ENCODE peak calls at places on chromosomes 3 and 15, in four cellular contexts. One of them, this sample, is unnamed.

GRCh38 chr15:72824112-72824511 is 40.6 kb upstream of the ADPGK start:
- DNase-seq in choroid plexus epithelial cell: no peak
- DNase-seq in WTC11: no peak
- DNase-seq in cardiac fibroblast: no peak
- DNase-seq in this sample: no peak

GRCh38 chr15:63973212-63974009 is 72.9 kb downstream of the DAPK2 start:
- DNase-seq in choroid plexus epithelial cell: peak; percentile 47
- DNase-seq in WTC11: no peak
- DNase-seq in cardiac fibroblast: no peak
- DNase-seq in this sample: no peak

GRCh38 chr3:7752005-7752404 is 749.6 kb upstream of the LMCD1 start:
- DNase-seq in choroid plexus epithelial cell: no peak
- DNase-seq in WTC11: no peak
- DNase-seq in cardiac fibroblast: no peak
- DNase-seq in this sample: no peak

GRCh38 chr3:115227461-115227860 is 80.4 kb upstream of the ZBTB20 start:
- DNase-seq in choroid plexus epithelial cell: no peak
- DNase-seq in WTC11: no peak
- DNase-seq in cardiac fibroblast: no peak
- DNase-seq in this sample: no peak

GRCh38 chr15:75989045-75989444 is 23.2 kb downstream of the NRG4 start:
- DNase-seq in choroid plexus epithelial cell: peak; percentile 62
- DNase-seq in WTC11: no peak
- DNase-seq in cardiac fibroblast: no peak
- DNase-seq in this sample: no peak

GRCh38 chr3:142394921-142395622 is 52.8 kb downstream of the XRN1 start:
- DNase-seq in choroid plexus epithelial cell: peak; percentile 12
- DNase-seq in WTC11: no peak
- DNase-seq in cardiac fibroblast: no peak
- DNase-seq in this sample: no peak

GRCh38 chr15:101397521-101398003 is 91.9 kb downstream of the PCSK6 start:
- DNase-seq in choroid plexus epithelial cell: no peak
- DNase-seq in WTC11: no peak
- DNase-seq in cardiac fibroblast: no peak
- DNase-seq in this sample: no peak

GRCh38 chr3:39398700-39399099 is 7.8 kb upstream of the RPSA start:
- DNase-seq in choroid plexus epithelial cell: peak; percentile 10
- DNase-seq in WTC11: no peak
- DNase-seq in cardiac fibroblast: no peak
- DNase-seq in this sample: no peak

GRCh38 chr3:106826861-106827311 is 550.4 kb upstream of the CCDC54 start:
- DNase-seq in choroid plexus epithelial cell: peak; percentile 76
- DNase-seq in WTC11: no peak
- DNase-seq in cardiac fibroblast: peak; percentile 70
- DNase-seq in this sample: no peak

GRCh38 chr3:128068156-128068620 is 16.0 kb downstream of the SEC61A1 start:
- DNase-seq in choroid plexus epithelial cell: peak; percentile 76
- DNase-seq in WTC11: peak; percentile 46
- DNase-seq in cardiac fibroblast: peak; percentile 65
- DNase-seq in this sample: no peak

GRCh38 chr3:125119752-125120369 is 64.1 kb upstream of the HEG1 start:
- DNase-seq in choroid plexus epithelial cell: no peak
- DNase-seq in WTC11: no peak
- DNase-seq in cardiac fibroblast: peak; percentile 58
- DNase-seq in this sample: no peak

GRCh38 chr15:74543043-74543422 is 2.0 kb downstream of the ARID3B start:
- DNase-seq in choroid plexus epithelial cell: no peak
- DNase-seq in WTC11: no peak
- DNase-seq in cardiac fibroblast: no peak
- DNase-seq in this sample: no peak

GRCh38 chr15:74541494-74542191 is 623 bp downstream of the ARID3B start:
- DNase-seq in choroid plexus epithelial cell: peak; percentile 17
- DNase-seq in WTC11: no peak
- DNase-seq in cardiac fibroblast: peak; percentile 16
- DNase-seq in this sample: no peak

GRCh38 chr15:74542192-74543042 is 1.4 kb downstream of the ARID3B start:
- DNase-seq in choroid plexus epithelial cell: no peak
- DNase-seq in WTC11: no peak
- DNase-seq in cardiac fibroblast: no peak
- DNase-seq in this sample: no peak

GRCh38 chr15:74545061-74545460 is 4.0 kb downstream of the ARID3B start:
- DNase-seq in choroid plexus epithelial cell: no peak
- DNase-seq in WTC11: no peak
- DNase-seq in cardiac fibroblast: no peak
- DNase-seq in this sample: no peak

DNA sequence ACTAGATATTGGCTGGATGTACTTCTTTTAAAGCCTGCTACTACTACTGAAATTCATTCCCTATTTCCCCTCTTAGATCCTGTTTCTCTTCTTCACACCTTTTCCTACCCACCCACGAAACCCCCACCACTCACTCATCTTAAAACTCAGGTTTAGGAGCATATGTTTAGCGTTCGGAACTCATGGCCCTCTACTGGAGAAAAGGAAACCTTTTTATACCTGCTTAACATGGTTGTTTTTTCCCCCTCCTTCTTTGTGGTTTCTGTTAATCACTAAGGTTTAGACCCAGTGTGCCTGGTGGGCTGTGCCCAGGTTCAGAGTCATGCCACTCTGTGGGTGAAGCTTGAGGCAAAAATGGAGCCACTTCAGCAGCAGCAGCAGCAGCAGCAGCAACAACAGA is 2.6 kb downstream of the ARID3B start:
- DNase-seq in choroid plexus epithelial cell: no peak
- DNase-seq in WTC11: no peak
- DNase-seq in cardiac fibroblast: no peak
- DNase-seq in this sample: no peak
- TF ChIP-seq CTCF in choroid plexus epithelial cell: peak; percentile 46
- TF ChIP-seq CTCF in WTC11: no peak
- TF ChIP-seq CTCF in cardiac fibroblast: no peak
- TF ChIP-seq CTCF in this sample: peak; percentile 46

DNA sequence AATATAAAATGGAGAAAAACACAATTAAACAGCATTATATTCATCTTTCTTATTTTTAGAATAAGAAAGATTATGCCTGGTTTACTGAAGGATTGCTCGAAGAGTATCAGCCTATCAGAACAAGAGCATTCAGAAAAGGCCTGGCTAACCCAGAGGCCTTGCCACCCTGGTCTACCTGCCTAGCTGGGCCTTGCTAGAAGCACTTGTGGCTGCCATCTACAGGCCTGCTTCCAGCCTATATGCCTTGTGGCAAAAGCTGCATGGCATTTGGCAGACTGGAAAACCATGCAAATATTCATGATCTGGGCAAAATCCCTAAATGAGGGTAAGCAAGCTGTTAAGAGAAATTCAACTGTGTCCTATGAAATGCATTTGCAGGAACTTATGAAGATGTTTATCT is 9.3 kb upstream of the ATP13A4 start:
- DNase-seq in choroid plexus epithelial cell: peak; percentile 5
- DNase-seq in WTC11: peak; percentile 32
- DNase-seq in cardiac fibroblast: no peak
- DNase-seq in this sample: no peak
- TF ChIP-seq CTCF in choroid plexus epithelial cell: peak; percentile 44
- TF ChIP-seq CTCF in WTC11: no peak
- TF ChIP-seq CTCF in cardiac fibroblast: peak; percentile 12
- TF ChIP-seq CTCF in this sample: peak; percentile 24

GRCh38 chr3:13292371-13292770 is 127.8 kb downstream of the NUP210 start:
- DNase-seq in choroid plexus epithelial cell: no peak
- DNase-seq in WTC11: no peak
- DNase-seq in cardiac fibroblast: no peak
- DNase-seq in this sample: no peak

GRCh38 chr3:13287833-13288232 is 132.3 kb downstream of the NUP210 start:
- DNase-seq in choroid plexus epithelial cell: no peak
- DNase-seq in WTC11: no peak
- DNase-seq in cardiac fibroblast: no peak
- DNase-seq in this sample: no peak

GRCh38 chr3:13288732-13289718 is 131.1 kb downstream of the NUP210 start:
- DNase-seq in choroid plexus epithelial cell: no peak
- DNase-seq in WTC11: no peak
- DNase-seq in cardiac fibroblast: no peak
- DNase-seq in this sample: no peak

GRCh38 chr3:13289771-13290285 is 130.3 kb downstream of the NUP210 start:
- DNase-seq in choroid plexus epithelial cell: no peak
- DNase-seq in WTC11: no peak
- DNase-seq in cardiac fibroblast: no peak
- DNase-seq in this sample: no peak

GRCh38 chr3:13290941-13291340 is 129.2 kb downstream of the NUP210 start:
- DNase-seq in choroid plexus epithelial cell: no peak
- DNase-seq in WTC11: no peak
- DNase-seq in cardiac fibroblast: no peak
- DNase-seq in this sample: no peak
- TF ChIP-seq CTCF in choroid plexus epithelial cell: no peak
- TF ChIP-seq CTCF in WTC11: no peak
- TF ChIP-seq CTCF in cardiac fibroblast: no peak
- TF ChIP-seq CTCF in this sample: no peak

GRCh38 chr3:24583004-24583403 is 88.4 kb upstream of the THRB start:
- DNase-seq in choroid plexus epithelial cell: peak; percentile 52
- DNase-seq in WTC11: no peak
- DNase-seq in cardiac fibroblast: peak; percentile 35
- DNase-seq in this sample: no peak
- TF ChIP-seq CTCF in choroid plexus epithelial cell: peak; percentile 65
- TF ChIP-seq CTCF in WTC11: no peak
- TF ChIP-seq CTCF in cardiac fibroblast: peak; percentile 31
- TF ChIP-seq CTCF in this sample: no peak

GRCh38 chr3:136186330-136186729 is 9.8 kb downstream of the MSL2 start:
- DNase-seq in choroid plexus epithelial cell: peak; percentile 18
- DNase-seq in WTC11: no peak
- DNase-seq in cardiac fibroblast: no peak
- DNase-seq in this sample: no peak

GRCh38 chr3:136189859-136190617 is 6.1 kb downstream of the MSL2 start:
- DNase-seq in choroid plexus epithelial cell: no peak
- DNase-seq in WTC11: no peak
- DNase-seq in cardiac fibroblast: no peak
- DNase-seq in this sample: no peak

GRCh38 chr3:136189043-136189442 is 7.1 kb downstream of the MSL2 start:
- DNase-seq in choroid plexus epithelial cell: no peak
- DNase-seq in WTC11: no peak
- DNase-seq in cardiac fibroblast: no peak
- DNase-seq in this sample: no peak

GRCh38 chr3:136186850-136187249 is 9.3 kb downstream of the MSL2 start:
- DNase-seq in choroid plexus epithelial cell: no peak
- DNase-seq in WTC11: no peak
- DNase-seq in cardiac fibroblast: no peak
- DNase-seq in this sample: no peak

GRCh38 chr3:136187868-136188267 is 8.3 kb downstream of the MSL2 start:
- DNase-seq in choroid plexus epithelial cell: no peak
- DNase-seq in WTC11: no peak
- DNase-seq in cardiac fibroblast: no peak
- DNase-seq in this sample: no peak
- TF ChIP-seq CTCF in choroid plexus epithelial cell: no peak
- TF ChIP-seq CTCF in WTC11: no peak
- TF ChIP-seq CTCF in cardiac fibroblast: no peak
- TF ChIP-seq CTCF in this sample: no peak

DNA sequence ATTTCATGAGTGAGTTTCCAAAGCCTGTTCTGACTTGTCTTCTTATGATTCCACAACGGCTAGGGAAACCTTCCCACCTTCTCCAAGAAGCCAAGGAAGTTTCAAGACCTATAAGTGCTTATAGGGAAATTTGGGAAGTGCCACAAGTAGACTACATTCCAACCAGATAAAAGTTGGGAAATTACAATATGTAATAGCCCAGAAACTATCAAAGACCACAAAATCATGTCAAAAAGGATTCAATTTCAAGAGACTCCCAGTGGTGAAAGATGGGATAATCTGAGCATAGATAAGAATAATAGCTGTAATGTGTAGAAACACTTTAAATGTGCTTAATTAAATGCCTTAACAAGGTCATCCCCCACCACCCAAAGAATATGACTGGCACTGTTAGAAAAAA is 169.2 kb upstream of the SLC2A2 start:
- DNase-seq in choroid plexus epithelial cell: no peak
- DNase-seq in WTC11: no peak
- DNase-seq in cardiac fibroblast: peak; percentile 38
- DNase-seq in this sample: no peak
- TF ChIP-seq CTCF in choroid plexus epithelial cell: peak; percentile 37
- TF ChIP-seq CTCF in WTC11: no peak
- TF ChIP-seq CTCF in cardiac fibroblast: no peak
- TF ChIP-seq CTCF in this sample: peak; percentile 24

DNA sequence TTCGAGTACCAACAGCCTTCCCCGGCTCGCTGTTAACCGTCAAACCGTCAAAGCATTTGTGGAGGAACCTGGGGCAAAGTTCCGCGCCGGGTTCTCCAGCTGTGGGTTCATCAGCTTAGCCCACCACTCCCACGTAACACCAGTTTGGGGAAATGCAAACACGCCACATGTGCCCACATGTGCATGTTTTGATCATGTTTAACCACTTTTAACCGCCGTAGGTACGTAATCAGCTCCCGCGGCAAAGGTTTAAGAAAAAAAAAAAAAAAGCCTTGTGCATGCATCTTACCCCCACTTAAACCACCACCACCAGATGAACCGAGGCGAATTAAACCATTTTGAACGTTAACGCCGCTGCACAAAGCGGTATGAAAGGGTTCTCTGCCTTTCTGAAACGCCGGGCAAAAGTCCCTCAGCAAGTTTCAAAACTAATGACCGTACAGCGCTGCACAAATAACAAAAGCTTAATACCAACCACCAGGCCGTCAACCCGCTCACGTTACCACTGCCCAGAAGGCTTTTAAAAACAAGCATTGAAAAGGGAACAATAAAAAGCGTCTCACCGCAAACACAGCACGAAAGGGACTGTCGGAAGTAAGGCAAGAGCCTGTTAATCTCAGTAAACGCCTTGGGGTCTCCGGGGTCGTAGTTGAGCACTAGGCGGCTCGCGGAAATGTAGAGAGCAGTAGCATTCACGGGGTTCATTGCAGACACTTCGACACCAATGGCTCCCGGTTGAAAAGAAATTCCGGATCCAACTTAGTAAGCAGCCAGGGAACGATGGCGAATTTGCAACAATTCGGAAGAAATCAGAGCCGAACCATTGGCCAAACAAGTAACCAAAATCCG is 1.5 kb downstream of the MSL2 start:
- DNase-seq in choroid plexus epithelial cell: peak; percentile 34
- DNase-seq in WTC11: peak; percentile 17
- DNase-seq in cardiac fibroblast: peak; percentile 20
- DNase-seq in this sample: no peak
- TF ChIP-seq CTCF in choroid plexus epithelial cell: no peak
- TF ChIP-seq CTCF in WTC11: no peak
- TF ChIP-seq CTCF in cardiac fibroblast: no peak
- TF ChIP-seq CTCF in this sample: no peak

DNA sequence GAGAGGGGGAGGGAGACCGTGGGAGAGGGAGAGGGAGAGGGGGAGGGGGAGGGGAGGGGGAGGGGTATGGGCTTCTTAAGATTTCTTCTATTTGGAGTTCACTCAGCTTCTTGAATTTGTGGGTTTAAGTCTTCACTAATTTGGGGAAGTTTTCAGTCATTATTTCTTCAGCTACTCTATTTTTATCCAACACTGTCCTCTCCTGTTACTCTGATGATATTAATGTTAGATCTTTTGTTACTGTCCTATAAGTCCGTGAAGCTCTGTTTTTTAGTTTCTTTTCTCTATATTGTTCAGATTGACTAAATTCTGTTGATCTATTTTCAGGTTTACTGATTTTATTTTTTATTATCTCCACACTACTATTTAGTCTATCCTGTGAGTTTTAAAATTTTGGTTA is 351.5 kb upstream of the TPM1 start:
- DNase-seq in choroid plexus epithelial cell: no peak
- DNase-seq in WTC11: no peak
- DNase-seq in cardiac fibroblast: peak; percentile 11
- DNase-seq in this sample: no peak
- TF ChIP-seq CTCF in choroid plexus epithelial cell: no peak
- TF ChIP-seq CTCF in WTC11: no peak
- TF ChIP-seq CTCF in cardiac fibroblast: no peak
- TF ChIP-seq CTCF in this sample: no peak